ENCODE peak calls at places on chromosomes 13 and 19, in six cellular contexts. V is tibial artery, P is AG10803, T is body of pancreas, C is pancreas, K is Caco-2. Z is an unnamed sample.

GRCh38 chr19:58227964-58228583 is 640 bp upstream of the ZNF544 start:
- DNase-seq in C (no peak), T (no peak), V (no peak), K (no peak), P (no peak), Z (no peak)

GRCh38 chr13:77698211-77699058 is 948 bp downstream of the SLAIN1 start:
- DNase-seq in C (peak), K (no peak), T (peak), P (peak), V (no peak), Z (peak)

GRCh38 chr19:57317503-57317902 is 2.8 kb upstream of the ZNF543 start:
- DNase-seq in C (no peak), K (no peak), V (no peak), T (no peak), P (no peak), Z (no peak)

GRCh38 chr19:719081-719512 is 10.4 kb downstream of the PALM start:
- DNase-seq in V (peak), T (peak), C (no peak), P (peak), K (no peak), Z (no peak)

GRCh38 chr13:20709369-20709768 is 5.9 kb downstream of the IL17D start:
- DNase-seq in V (no peak), P (no peak), K (no peak), T (no peak), C (no peak), Z (no peak)

GRCh38 chr19:57803594-57804325 is 11.0 kb downstream of the ZNF552 start:
- DNase-seq in P (peak), T (no peak), C (no peak), K (peak), V (no peak), Z (no peak)

GRCh38 chr13:109748677-109749076 is 37.7 kb downstream of the IRS2 start:
- DNase-seq in V (no peak), K (no peak), P (no peak), T (no peak), C (no peak), Z (no peak)

GRCh38 chr19:42378225-42378929 is 11.7 kb downstream of the CNFN start:
- DNase-seq in V (no peak), T (no peak), P (no peak), K (no peak), C (no peak), Z (no peak)

GRCh38 chr13:97810152-97810551 is 143.3 kb upstream of the IPO5 start:
- DNase-seq in V (no peak), K (no peak), P (peak), C (no peak), T (no peak), Z (no peak)

GRCh38 chr19:1122972-1123363 is 19.2 kb downstream of the GPX4 start:
- DNase-seq in K (peak), C (peak), P (peak), V (no peak), T (peak), Z (no peak)

GRCh38 chr13:73235385-73235784 is 176.6 kb downstream of the KLF5 start:
- DNase-seq in C (no peak), T (no peak), K (no peak), V (no peak), P (peak), Z (no peak)

GRCh38 chr19:18861917-18862316 is 30.2 kb downstream of the UPF1 start:
- DNase-seq in P (no peak), K (no peak), C (peak), T (no peak), V (no peak), Z (no peak)

GRCh38 chr13:31207630-31208549 is 8.1 kb downstream of the B3GLCT start:
- DNase-seq in P (peak), K (no peak), V (no peak), T (no peak), C (no peak), Z (no peak)

GRCh38 chr19:49932731-49933131 is 3.4 kb upstream of the NUP62 start:
- DNase-seq in K (no peak), T (no peak), P (no peak), C (no peak), V (no peak), Z (peak)

GRCh38 chr13:50268500-50268899 is 253.3 kb downstream of the KCNRG start:
- DNase-seq in T (no peak), C (no peak), P (no peak), K (no peak), V (no peak), Z (no peak)

GRCh38 chr13:23159205-23159586 is 21.6 kb upstream of the SGCG start:
- DNase-seq in V (peak), P (peak), C (no peak), T (peak), K (no peak), Z (no peak)

GRCh38 chr19:16301999-16302694 is 22.5 kb upstream of the KLF2 start:
- DNase-seq in P (peak), C (no peak), K (no peak), V (no peak), T (no peak), Z (no peak)

GRCh38 chr13:48236528-48237353 is 3.7 kb downstream of the ITM2B start:
- DNase-seq in P (peak), T (no peak), K (no peak), C (no peak), V (no peak), Z (no peak)
- H3K4me3 ChIP-seq in P (no peak), T (no peak), K (no peak), C (no peak), V (peak), Z (no peak)

GRCh38 chr13:41007359-41008118 is 11.6 kb downstream of the ELF1 start:
- DNase-seq in T (no peak), C (no peak), P (peak), V (no peak), K (no peak), Z (peak)

GRCh38 chr13:41006951-41007350 is 12.2 kb downstream of the ELF1 start:
- DNase-seq in T (no peak), K (no peak), V (no peak), P (no peak), C (no peak), Z (no peak)

GRCh38 chr13:41005709-41006108 is 13.4 kb downstream of the ELF1 start:
- DNase-seq in P (no peak), T (no peak), K (no peak), V (no peak), C (no peak), Z (no peak)

GRCh38 chr13:41006296-41006695 is 12.8 kb downstream of the ELF1 start:
- DNase-seq in C (no peak), V (no peak), P (no peak), K (no peak), T (no peak), Z (peak)

DNA sequence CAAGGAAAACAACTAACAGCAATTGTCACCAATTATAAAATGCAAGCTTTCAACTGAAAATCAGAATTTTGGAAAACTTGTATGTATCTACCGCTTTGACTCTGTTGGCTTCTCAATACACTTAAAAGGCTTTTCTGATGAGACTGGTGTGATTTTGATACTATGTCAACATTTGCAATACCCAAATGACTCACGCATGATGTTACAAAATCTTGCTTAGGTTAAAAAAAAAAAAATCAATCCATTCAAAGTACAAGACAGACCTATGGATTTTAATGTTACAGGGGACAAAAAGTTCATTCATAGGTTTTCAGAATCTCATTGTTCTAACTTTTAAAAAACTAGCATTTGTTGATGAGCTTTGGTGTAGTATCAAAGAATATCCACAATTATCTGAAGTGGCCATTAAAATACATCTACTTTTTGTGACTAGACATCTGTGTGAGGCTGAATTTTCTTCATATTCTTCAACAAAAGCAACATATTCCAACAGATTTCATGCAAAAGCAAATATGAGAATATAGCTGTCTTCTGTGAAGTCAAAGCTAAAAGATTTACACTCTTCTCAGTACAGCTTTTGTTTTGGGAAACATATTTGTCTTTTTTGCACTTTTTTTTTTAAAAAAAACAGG is 10.7 kb downstream of the ELF1 start:
- DNase-seq in V (no peak), C (no peak), P (peak), K (no peak), T (no peak), Z (no peak)
- H3K4me3 ChIP-seq in V (no peak), C (no peak), P (no peak), K (no peak), T (no peak), Z (peak)

DNA sequence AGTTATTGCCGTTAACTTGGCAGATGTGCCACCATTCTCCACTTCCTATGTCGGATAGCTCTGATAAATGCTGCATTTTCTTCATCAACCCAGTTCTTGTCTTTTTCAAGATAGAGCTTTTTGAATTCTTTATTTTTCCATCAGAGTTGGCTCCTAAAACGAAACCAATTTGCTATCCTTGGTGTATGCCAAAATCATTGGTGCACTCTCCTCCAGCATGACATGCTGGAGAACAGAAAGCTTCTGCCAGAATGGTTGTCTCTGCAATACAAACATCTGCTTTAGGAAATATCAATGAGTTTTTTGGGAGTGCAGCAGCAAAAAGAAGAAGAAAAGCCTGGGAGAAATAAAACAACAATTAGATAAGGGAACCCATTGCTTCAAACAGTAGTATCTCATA is 124.2 kb downstream of the CDK8 start:
- DNase-seq in C (no peak), T (no peak), V (no peak), K (no peak), P (no peak), Z (no peak)
- H3K4me3 ChIP-seq in C (no peak), T (no peak), V (no peak), K (no peak), P (no peak), Z (no peak)

DNA sequence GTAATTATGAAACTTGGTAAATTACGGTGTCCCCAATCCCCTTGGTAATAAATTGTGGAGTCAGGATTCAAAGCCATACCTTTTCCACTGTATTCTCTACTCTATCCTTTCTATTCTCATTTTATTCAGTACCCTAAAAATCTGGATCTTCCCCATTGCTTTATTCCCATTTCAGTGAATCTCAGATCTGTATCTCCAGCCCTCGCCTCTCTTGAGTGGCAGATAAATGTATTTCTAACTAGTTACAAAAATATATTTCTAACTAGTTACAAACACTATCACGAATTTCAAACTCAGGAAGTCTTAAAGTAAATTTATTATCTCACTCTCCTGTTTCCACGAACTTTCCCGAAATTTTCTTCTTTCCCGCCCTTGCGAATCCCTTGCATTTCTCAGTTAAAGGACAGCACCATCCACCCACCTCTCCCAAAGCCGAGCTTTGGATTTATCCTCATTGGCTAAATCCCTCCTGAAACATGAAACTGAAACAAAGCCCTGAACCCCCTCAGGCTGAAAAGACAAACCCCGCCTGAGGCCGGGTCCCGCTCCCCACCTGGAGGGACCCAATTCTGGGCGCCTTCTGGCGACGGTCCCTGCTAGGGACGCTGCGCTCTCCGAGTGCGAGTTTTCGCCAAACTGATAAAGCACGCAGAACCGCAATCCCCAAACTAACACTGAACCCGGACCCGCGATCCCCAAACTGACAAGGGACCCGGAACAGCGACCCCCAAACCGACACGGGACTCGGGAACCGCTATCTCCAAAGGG is 164.3 kb upstream of the PABPC3 start:
- DNase-seq in V (no peak), P (no peak), K (no peak), C (no peak), T (no peak), Z (no peak)
- H3K4me3 ChIP-seq in V (no peak), P (no peak), K (no peak), C (no peak), T (no peak), Z (no peak)

GRCh38 chr19:53647350-53647749 is 15.6 kb downstream of the DPRX start:
- DNase-seq in C (no peak), K (no peak), V (no peak), P (no peak), T (no peak), Z (no peak)
- H3K4me3 ChIP-seq in C (no peak), K (no peak), V (no peak), P (no peak), T (no peak), Z (no peak)

GRCh38 chr13:103671547-103671946 is 605.3 kb upstream of the SLC10A2 start:
- DNase-seq in T (no peak), V (no peak), P (no peak), K (no peak), C (no peak), Z (no peak)
- H3K4me3 ChIP-seq in T (no peak), V (no peak), P (no peak), K (no peak), C (no peak), Z (no peak)